ENCODE peak calls at places on chromosomes 7 and 10, in eight cellular contexts. One of them, this sample, is unnamed.

GRCh38 chr10:84493951-84494848 is 165.8 kb downstream of the CCSER2 start:
- DNase-seq in T-helper 1 cell: no peak
- DNase-seq in stomach: no peak
- DNase-seq in NCI-H1105: no peak
- DNase-seq in caudate nucleus: no peak
- DNase-seq in non-pigmented ciliary epithelial cell: no peak
- DNase-seq in activated naive CD4-positive, alpha-beta T cell treated with anti-CD3 and anti-CD28 coated beads, Interleukin-2, amount 50 U/mL, for 16 hours: no peak
- DNase-seq in astrocyte: peak; percentile 75
- DNase-seq in this sample: peak; percentile 36

GRCh38 chr7:12596225-12596790 is 25.8 kb downstream of the SCIN start:
- DNase-seq in T-helper 1 cell: no peak
- DNase-seq in stomach: no peak
- DNase-seq in NCI-H1105: no peak
- DNase-seq in caudate nucleus: no peak
- DNase-seq in non-pigmented ciliary epithelial cell: no peak
- DNase-seq in activated naive CD4-positive, alpha-beta T cell treated with anti-CD3 and anti-CD28 coated beads, Interleukin-2, amount 50 U/mL, for 16 hours: no peak
- DNase-seq in astrocyte: no peak
- DNase-seq in this sample: no peak

GRCh38 chr10:878333-878753 is 53.2 kb downstream of the LARP4B start:
- DNase-seq in T-helper 1 cell: no peak
- DNase-seq in stomach: no peak
- DNase-seq in NCI-H1105: no peak
- DNase-seq in caudate nucleus: peak; percentile 5
- DNase-seq in non-pigmented ciliary epithelial cell: no peak
- DNase-seq in activated naive CD4-positive, alpha-beta T cell treated with anti-CD3 and anti-CD28 coated beads, Interleukin-2, amount 50 U/mL, for 16 hours: no peak
- DNase-seq in astrocyte: no peak
- DNase-seq in this sample: no peak

GRCh38 chr10:71735709-71736569 is 16.4 kb upstream of the C10orf105 start:
- DNase-seq in T-helper 1 cell: peak; percentile 38
- DNase-seq in stomach: peak; percentile 39
- DNase-seq in NCI-H1105: no peak
- DNase-seq in caudate nucleus: no peak
- DNase-seq in non-pigmented ciliary epithelial cell: no peak
- DNase-seq in activated naive CD4-positive, alpha-beta T cell treated with anti-CD3 and anti-CD28 coated beads, Interleukin-2, amount 50 U/mL, for 16 hours: peak; percentile 44
- DNase-seq in astrocyte: no peak
- DNase-seq in this sample: no peak

GRCh38 chr7:2204446-2204845 is 28.3 kb downstream of the MAD1L1 start:
- DNase-seq in T-helper 1 cell: no peak
- DNase-seq in stomach: no peak
- DNase-seq in NCI-H1105: no peak
- DNase-seq in caudate nucleus: no peak
- DNase-seq in non-pigmented ciliary epithelial cell: no peak
- DNase-seq in activated naive CD4-positive, alpha-beta T cell treated with anti-CD3 and anti-CD28 coated beads, Interleukin-2, amount 50 U/mL, for 16 hours: no peak
- DNase-seq in astrocyte: no peak
- DNase-seq in this sample: no peak

GRCh38 chr7:69603937-69604494 is 5.7 kb downstream of the AUTS2 start:
- DNase-seq in T-helper 1 cell: no peak
- DNase-seq in stomach: no peak
- DNase-seq in NCI-H1105: no peak
- DNase-seq in caudate nucleus: no peak
- DNase-seq in non-pigmented ciliary epithelial cell: no peak
- DNase-seq in activated naive CD4-positive, alpha-beta T cell treated with anti-CD3 and anti-CD28 coated beads, Interleukin-2, amount 50 U/mL, for 16 hours: no peak
- DNase-seq in astrocyte: no peak
- DNase-seq in this sample: no peak

GRCh38 chr7:92421676-92422435 is 25.4 kb upstream of the GATAD1 start:
- DNase-seq in T-helper 1 cell: no peak
- DNase-seq in stomach: no peak
- DNase-seq in NCI-H1105: peak; percentile 30
- DNase-seq in caudate nucleus: no peak
- DNase-seq in non-pigmented ciliary epithelial cell: no peak
- DNase-seq in activated naive CD4-positive, alpha-beta T cell treated with anti-CD3 and anti-CD28 coated beads, Interleukin-2, amount 50 U/mL, for 16 hours: no peak
- DNase-seq in astrocyte: no peak
- DNase-seq in this sample: peak; percentile 60

GRCh38 chr10:5234106-5234877 is 37.7 kb downstream of the AKR1C4 start:
- DNase-seq in T-helper 1 cell: no peak
- DNase-seq in stomach: peak; percentile 67
- DNase-seq in NCI-H1105: no peak
- DNase-seq in caudate nucleus: no peak
- DNase-seq in non-pigmented ciliary epithelial cell: peak; percentile 19
- DNase-seq in activated naive CD4-positive, alpha-beta T cell treated with anti-CD3 and anti-CD28 coated beads, Interleukin-2, amount 50 U/mL, for 16 hours: no peak
- DNase-seq in astrocyte: no peak
- DNase-seq in this sample: peak; percentile 65

GRCh38 chr7:92835851-92836488 is 403 bp downstream of the CDK6 start:
- DNase-seq in T-helper 1 cell: no peak
- DNase-seq in stomach: peak; percentile 28
- DNase-seq in NCI-H1105: no peak
- DNase-seq in caudate nucleus: peak; percentile 50
- DNase-seq in non-pigmented ciliary epithelial cell: no peak
- DNase-seq in activated naive CD4-positive, alpha-beta T cell treated with anti-CD3 and anti-CD28 coated beads, Interleukin-2, amount 50 U/mL, for 16 hours: peak; percentile 66
- DNase-seq in astrocyte: peak; percentile 25
- DNase-seq in this sample: peak; percentile 28

GRCh38 chr10:124647421-124648130 is 96.6 kb downstream of the FAM53B start:
- DNase-seq in T-helper 1 cell: peak; percentile 56
- DNase-seq in stomach: peak; percentile 65
- DNase-seq in NCI-H1105: no peak
- DNase-seq in caudate nucleus: peak; percentile 42
- DNase-seq in non-pigmented ciliary epithelial cell: no peak
- DNase-seq in activated naive CD4-positive, alpha-beta T cell treated with anti-CD3 and anti-CD28 coated beads, Interleukin-2, amount 50 U/mL, for 16 hours: peak; percentile 50
- DNase-seq in astrocyte: no peak
- DNase-seq in this sample: no peak

GRCh38 chr7:47571355-47572100 is 10.4 kb downstream of the TNS3 start:
- DNase-seq in T-helper 1 cell: no peak
- DNase-seq in stomach: peak; percentile 83
- DNase-seq in NCI-H1105: peak; percentile 43
- DNase-seq in caudate nucleus: no peak
- DNase-seq in non-pigmented ciliary epithelial cell: no peak
- DNase-seq in activated naive CD4-positive, alpha-beta T cell treated with anti-CD3 and anti-CD28 coated beads, Interleukin-2, amount 50 U/mL, for 16 hours: no peak
- DNase-seq in astrocyte: peak; percentile 97
- DNase-seq in this sample: peak; percentile 62

GRCh38 chr10:73839276-73839966 is 28.0 kb upstream of the NDST2 start:
- DNase-seq in T-helper 1 cell: no peak
- DNase-seq in stomach: no peak
- DNase-seq in NCI-H1105: no peak
- DNase-seq in caudate nucleus: no peak
- DNase-seq in non-pigmented ciliary epithelial cell: no peak
- DNase-seq in activated naive CD4-positive, alpha-beta T cell treated with anti-CD3 and anti-CD28 coated beads, Interleukin-2, amount 50 U/mL, for 16 hours: no peak
- DNase-seq in astrocyte: no peak
- DNase-seq in this sample: no peak

GRCh38 chr7:141461924-141462323 is 89.3 kb upstream of the AGK start:
- DNase-seq in T-helper 1 cell: no peak
- DNase-seq in stomach: no peak
- DNase-seq in NCI-H1105: no peak
- DNase-seq in caudate nucleus: no peak
- DNase-seq in non-pigmented ciliary epithelial cell: no peak
- DNase-seq in activated naive CD4-positive, alpha-beta T cell treated with anti-CD3 and anti-CD28 coated beads, Interleukin-2, amount 50 U/mL, for 16 hours: no peak
- DNase-seq in astrocyte: no peak
- DNase-seq in this sample: no peak

GRCh38 chr7:108413782-108414492 is 42.3 kb downstream of the NRCAM start:
- DNase-seq in T-helper 1 cell: no peak
- DNase-seq in stomach: no peak
- DNase-seq in NCI-H1105: no peak
- DNase-seq in caudate nucleus: no peak
- DNase-seq in non-pigmented ciliary epithelial cell: peak; percentile 54
- DNase-seq in activated naive CD4-positive, alpha-beta T cell treated with anti-CD3 and anti-CD28 coated beads, Interleukin-2, amount 50 U/mL, for 16 hours: no peak
- DNase-seq in astrocyte: peak; percentile 50
- DNase-seq in this sample: no peak

GRCh38 chr10:43390791-43391190 is 18.2 kb downstream of the HNRNPF start:
- DNase-seq in T-helper 1 cell: peak; percentile 15
- DNase-seq in stomach: no peak
- DNase-seq in NCI-H1105: no peak
- DNase-seq in caudate nucleus: peak; percentile 57
- DNase-seq in non-pigmented ciliary epithelial cell: no peak
- DNase-seq in activated naive CD4-positive, alpha-beta T cell treated with anti-CD3 and anti-CD28 coated beads, Interleukin-2, amount 50 U/mL, for 16 hours: no peak
- DNase-seq in astrocyte: peak; percentile 16
- DNase-seq in this sample: peak; percentile 54

GRCh38 chr7:140877249-140877524 is 47.5 kb downstream of the BRAF start:
- DNase-seq in T-helper 1 cell: no peak
- DNase-seq in stomach: no peak
- DNase-seq in NCI-H1105: no peak
- DNase-seq in caudate nucleus: no peak
- DNase-seq in non-pigmented ciliary epithelial cell: no peak
- DNase-seq in activated naive CD4-positive, alpha-beta T cell treated with anti-CD3 and anti-CD28 coated beads, Interleukin-2, amount 50 U/mL, for 16 hours: no peak
- DNase-seq in astrocyte: no peak
- DNase-seq in this sample: no peak

GRCh38 chr7:137734221-137734620 is 112.6 kb downstream of the DGKI start:
- DNase-seq in T-helper 1 cell: no peak
- DNase-seq in stomach: no peak
- DNase-seq in NCI-H1105: no peak
- DNase-seq in caudate nucleus: no peak
- DNase-seq in non-pigmented ciliary epithelial cell: no peak
- DNase-seq in activated naive CD4-positive, alpha-beta T cell treated with anti-CD3 and anti-CD28 coated beads, Interleukin-2, amount 50 U/mL, for 16 hours: no peak
- DNase-seq in astrocyte: no peak
- DNase-seq in this sample: peak; percentile 5

GRCh38 chr10:92569071-92569470 is 4.8 kb downstream of the IDE start:
- DNase-seq in T-helper 1 cell: no peak
- DNase-seq in stomach: no peak
- DNase-seq in NCI-H1105: no peak
- DNase-seq in caudate nucleus: no peak
- DNase-seq in non-pigmented ciliary epithelial cell: no peak
- DNase-seq in activated naive CD4-positive, alpha-beta T cell treated with anti-CD3 and anti-CD28 coated beads, Interleukin-2, amount 50 U/mL, for 16 hours: no peak
- DNase-seq in astrocyte: peak; percentile 6
- DNase-seq in this sample: no peak